ENCODE peak calls at places on chromosomes 3 and 15, in nine cellular contexts. D is keratinocyte; V is right atrium auricular region; N is naive thymus-derived CD4-positive, alpha-beta T cell; B is heart left ventricle; J is AG04449; X is dorsolateral prefrontal cortex; E is aorta; Z is endothelial cell of umbilical vein. W is an unnamed sample.

GRCh38 chr3:94645790-94646189 is 582.9 kb downstream of the NSUN3 start:
- DNase-seq in D (no peak), V (no peak), N (no peak), B (no peak), J (no peak), X (no peak), E (no peak), Z (no peak), W (no peak)

GRCh38 chr3:48016336-48016973 is at the start of gene MAP4:
- DNase-seq in D (no peak), V (no peak), N (no peak), B (peak), J (no peak), X (no peak), E (no peak), Z (peak), W (peak)

GRCh38 chr15:60682115-60682514 is 203.2 kb upstream of the ICE2 start:
- DNase-seq in D (no peak), V (no peak), N (no peak), B (no peak), J (peak), X (no peak), E (no peak), Z (no peak), W (peak)

GRCh38 chr15:86634992-86635608 is 555.4 kb downstream of the AGBL1 start:
- DNase-seq in D (no peak), V (no peak), N (no peak), B (no peak), J (no peak), X (no peak), E (no peak), Z (no peak), W (no peak)

GRCh38 chr3:63047068-63047467 is 171.9 kb upstream of the CADPS start:
- DNase-seq in D (no peak), V (no peak), N (no peak), B (no peak), J (no peak), X (no peak), E (no peak), Z (no peak), W (no peak)

GRCh38 chr3:38454179-38454883 is 641 bp downstream of the ACVR2B start:
- DNase-seq in D (no peak), V (no peak), N (peak), B (no peak), J (no peak), X (peak), E (peak), Z (peak), W (no peak)

GRCh38 chr15:66673410-66674322 is 28.4 kb upstream of the SMAD6 start:
- DNase-seq in D (no peak), V (no peak), N (no peak), B (no peak), J (no peak), X (no peak), E (no peak), Z (no peak), W (no peak)

GRCh38 chr3:37041546-37042195 is 48.4 kb downstream of the MLH1 start:
- DNase-seq in D (no peak), V (no peak), N (no peak), B (no peak), J (no peak), X (no peak), E (no peak), Z (no peak), W (no peak)

GRCh38 chr3:65627102-65627501 is 411.6 kb downstream of the MAGI1 start:
- DNase-seq in D (no peak), V (no peak), N (no peak), B (no peak), J (no peak), X (no peak), E (no peak), Z (no peak), W (no peak)

DNA sequence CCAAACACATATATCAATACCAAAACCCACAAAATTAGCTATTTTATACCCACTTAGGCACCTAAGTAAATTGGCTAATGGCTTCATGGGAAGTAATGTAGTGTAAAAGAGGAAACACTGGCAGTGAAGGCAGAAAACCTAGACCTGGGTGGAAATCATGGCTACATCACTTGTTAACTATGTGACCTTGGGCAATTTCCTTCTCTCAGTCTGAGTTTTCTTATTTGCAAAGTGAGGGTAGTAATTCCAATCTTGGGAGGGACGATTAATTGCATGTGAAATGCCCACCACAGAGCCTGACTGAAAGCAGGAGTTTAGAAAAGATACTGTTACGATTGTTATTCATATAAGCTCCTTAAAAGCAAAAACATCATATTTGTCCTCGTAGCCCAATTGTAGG is 6.1 kb downstream of the PTPN9 start:
- DNase-seq in D (no peak), V (no peak), N (no peak), B (no peak), J (no peak), X (no peak), E (no peak), Z (peak), W (peak)
- H3K4me3 ChIP-seq in D (no peak), V (no peak), N (no peak), B (no peak), J (no peak), X (no peak), E (no peak), Z (no peak), W (no peak)

DNA sequence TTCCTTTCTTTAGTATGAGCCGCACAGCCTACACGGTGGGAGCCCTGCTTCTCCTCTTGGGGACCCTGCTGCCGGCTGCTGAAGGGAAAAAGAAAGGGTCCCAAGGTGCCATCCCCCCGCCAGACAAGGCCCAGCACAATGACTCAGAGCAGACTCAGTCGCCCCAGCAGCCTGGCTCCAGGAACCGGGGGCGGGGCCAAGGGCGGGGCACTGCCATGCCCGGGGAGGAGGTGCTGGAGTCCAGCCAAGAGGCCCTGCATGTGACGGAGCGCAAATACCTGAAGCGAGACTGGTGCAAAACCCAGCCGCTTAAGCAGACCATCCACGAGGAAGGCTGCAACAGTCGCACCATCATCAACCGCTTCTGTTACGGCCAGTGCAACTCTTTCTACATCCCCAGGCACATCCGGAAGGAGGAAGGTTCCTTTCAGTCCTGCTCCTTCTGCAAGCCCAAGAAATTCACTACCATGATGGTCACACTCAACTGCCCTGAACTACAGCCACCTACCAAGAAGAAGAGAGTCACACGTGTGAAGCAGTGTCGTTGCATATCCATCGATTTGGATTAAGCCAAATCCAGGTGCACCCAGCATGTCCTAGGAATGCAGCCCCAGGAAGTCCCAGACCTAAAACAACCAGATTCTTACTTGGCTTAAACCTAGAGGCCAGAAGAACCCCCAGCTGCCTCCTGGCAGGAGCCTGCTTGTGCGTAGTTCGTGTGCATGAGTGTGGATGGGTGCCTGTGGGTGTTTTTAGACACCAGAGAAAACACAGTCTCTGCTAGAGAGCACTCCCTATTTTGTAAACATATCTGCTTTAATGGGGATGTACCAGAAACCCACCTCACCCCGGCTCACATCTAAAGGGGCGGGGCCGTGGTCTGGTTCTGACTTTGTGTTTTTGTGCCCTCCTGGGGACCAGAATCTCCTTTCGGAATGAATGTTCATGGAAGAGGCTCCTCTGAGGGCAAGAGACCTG is 13.2 kb downstream of the GREM1 start:
- DNase-seq in D (peak), V (no peak), N (no peak), B (no peak), J (no peak), X (no peak), E (peak), Z (peak), W (no peak)
- H3K4me3 ChIP-seq in D (no peak), V (no peak), N (no peak), B (no peak), J (no peak), X (no peak), E (no peak), Z (no peak), W (no peak)

DNA sequence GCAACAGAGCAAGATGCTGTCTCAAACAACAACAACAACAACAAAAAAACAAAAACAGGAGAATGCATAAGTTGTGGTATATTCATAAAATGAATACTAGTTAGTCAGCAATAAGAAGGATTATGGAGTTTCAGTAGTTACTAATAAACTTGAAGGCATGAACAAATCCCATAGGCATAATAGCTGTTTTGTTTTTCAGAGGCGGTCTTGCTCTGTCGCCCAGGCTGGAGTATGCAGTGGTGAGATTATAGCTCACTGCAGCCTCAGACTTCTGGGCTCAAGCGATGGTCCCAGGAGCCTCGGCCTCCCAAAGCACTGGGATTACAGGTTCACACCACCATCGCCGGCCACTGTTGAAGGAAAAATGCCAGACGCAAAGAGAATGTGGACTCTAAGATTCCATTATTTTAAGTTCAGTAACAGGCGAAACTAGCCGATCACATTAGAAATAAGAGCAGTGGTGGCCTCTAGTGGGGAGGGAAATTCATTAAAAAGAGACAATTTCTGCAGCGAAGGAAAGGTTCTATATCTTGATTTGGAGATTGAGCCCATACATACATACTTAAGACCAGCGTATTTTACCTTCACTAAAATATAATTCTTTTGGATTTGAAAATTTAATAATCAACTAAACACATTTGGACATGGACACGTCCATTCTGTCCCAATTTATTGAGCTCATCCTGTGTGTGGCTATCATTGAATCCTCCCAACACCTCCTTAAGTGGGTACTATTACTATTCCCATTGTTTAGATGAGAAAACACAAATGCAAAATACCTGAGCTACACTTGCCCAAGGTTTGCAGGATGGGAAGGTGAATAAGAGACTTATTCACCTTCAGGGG is 27.4 kb upstream of the HDAC11 start:
- DNase-seq in D (no peak), V (no peak), N (peak), B (no peak), J (no peak), X (peak), E (no peak), Z (peak), W (peak)
- H3K4me3 ChIP-seq in D (no peak), V (no peak), N (peak), B (peak), J (peak), X (peak), E (no peak), Z (no peak), W (peak)

GRCh38 chr15:71699977-71700376 is 110.4 kb upstream of the NR2E3 start:
- DNase-seq in D (no peak), V (no peak), N (no peak), B (no peak), J (no peak), X (no peak), E (no peak), Z (no peak), W (no peak)
- H3K4me3 ChIP-seq in D (no peak), V (no peak), N (no peak), B (no peak), J (no peak), X (no peak), E (no peak), Z (no peak), W (no peak)

W was measured in fibroblast of the aortic adventitia.